ENCODE peak calls at places on chromosomes 1 and 21, in eight cellular contexts. D is CD8-positive, alpha-beta T cell; S is activated CD4-positive, alpha-beta T cell treated with anti-CD3 and anti-CD28 coated beads for 48 hours; W is stimulated activated CD8-positive, alpha-beta memory T cell treated with anti-CD3 and anti-CD28 coated beads, Interleukin-7, amount 100 ng/mL, for 24 hours; X is cardiac muscle cell; L is H7; Z is B cell; B is HFF-Myc. E is an unnamed sample.

GRCh38 chr21:27104749-27105439 is 138.0 kb upstream of the ADAMTS5 start:
- DNase-seq in D (no peak), S (no peak), W (no peak), X (peak; percentile 13), L (no peak), Z (no peak), B (no peak), E (peak; percentile 67)

GRCh38 chr1:205925730-205926129 is 17.5 kb downstream of the SLC26A9 start:
- DNase-seq in D (no peak), S (no peak), W (no peak), X (peak; percentile 78), L (no peak), Z (no peak), B (no peak), E (peak; percentile 90)

GRCh38 chr1:55974714-55975441 is 604.5 kb downstream of the PLPP3 start:
- DNase-seq in D (no peak), S (no peak), W (no peak), X (peak; percentile 89), L (no peak), Z (no peak), B (no peak), E (no peak)

GRCh38 chr1:228394571-228395394 is 11.9 kb downstream of the TRIM11 start:
- DNase-seq in D (no peak), S (no peak), W (no peak), X (no peak), L (peak; percentile 35), Z (no peak), B (no peak), E (no peak)

GRCh38 chr1:99659755-99660210 is 13.9 kb downstream of the PALMD start:
- DNase-seq in D (no peak), S (no peak), W (no peak), X (peak; percentile 27), L (no peak), Z (no peak), B (no peak), E (peak; percentile 99)

GRCh38 chr1:40879487-40880175 is 17.5 kb upstream of the CITED4 start:
- DNase-seq in D (no peak), S (no peak), W (no peak), X (no peak), L (no peak), Z (no peak), B (no peak), E (no peak)

GRCh38 chr1:80931178-80931577 is 869.6 kb upstream of the ADGRL2 start:
- DNase-seq in D (no peak), S (no peak), W (no peak), X (no peak), L (no peak), Z (no peak), B (no peak), E (no peak)

GRCh38 chr21:36160850-36161178 is 4.2 kb downstream of the DOP1B start:
- DNase-seq in D (no peak), S (no peak), W (no peak), X (no peak), L (no peak), Z (no peak), B (no peak), E (no peak)

GRCh38 chr1:107993920-107994319 is 28.9 kb upstream of the VAV3 start:
- DNase-seq in D (no peak), S (no peak), W (no peak), X (peak; percentile 29), L (no peak), Z (no peak), B (no peak), E (no peak)

GRCh38 chr1:34389974-34390373 is 213.3 kb downstream of the C1orf94 start:
- DNase-seq in D (no peak), S (no peak), W (no peak), X (no peak), L (no peak), Z (no peak), B (no peak), E (no peak)

GRCh38 chr1:59427155-59427554 is 130.3 kb downstream of the FGGY start:
- DNase-seq in D (no peak), S (no peak), W (no peak), X (no peak), L (no peak), Z (no peak), B (peak; percentile 69), E (peak; percentile 95)

GRCh38 chr1:24236170-24237045 is 49.3 kb upstream of the IFNLR1 start:
- DNase-seq in D (no peak), S (peak; percentile 78), W (no peak), X (peak; percentile 73), L (peak; percentile 61), Z (no peak), B (no peak), E (peak; percentile 94)

GRCh38 chr1:227949341-227949921 is 1.7 kb upstream of the WNT9A start:
- DNase-seq in D (no peak), S (no peak), W (no peak), X (no peak), L (peak; percentile 40), Z (no peak), B (no peak), E (no peak)

GRCh38 chr21:39353295-39353694 is 4.4 kb upstream of the HMGN1 start:
- DNase-seq in D (no peak), S (no peak), W (no peak), X (peak; percentile 22), L (no peak), Z (no peak), B (no peak), E (no peak)

GRCh38 chr1:26768755-26769154 is 19.0 kb upstream of the PIGV start:
- DNase-seq in D (no peak), S (no peak), W (no peak), X (peak; percentile 84), L (no peak), Z (no peak), B (no peak), E (no peak)

GRCh38 chr1:110630770-110631663 is 24.9 kb upstream of the KCNA2 start:
- DNase-seq in D (peak; percentile 77), S (peak; percentile 89), W (peak; percentile 64), X (peak; percentile 78), L (peak; percentile 79), Z (peak; percentile 83), B (no peak), E (peak; percentile 54)

GRCh38 chr21:31872452-31873274 is at the start of gene HUNK:
- DNase-seq in D (no peak), S (peak; percentile 17), W (no peak), X (peak; percentile 44), L (peak; percentile 91), Z (no peak), B (no peak), E (no peak)

GRCh38 chr1:212166296-212167039 is 118.7 kb upstream of the PPP2R5A start:
- DNase-seq in D (no peak), S (no peak), W (no peak), X (no peak), L (no peak), Z (no peak), B (no peak), E (no peak)

GRCh38 chr21:45750924-45751323 is 107.4 kb downstream of the PCBP3 start:
- DNase-seq in D (no peak), S (no peak), W (no peak), X (no peak), L (no peak), Z (no peak), B (no peak), E (no peak)

GRCh38 chr1:233020441-233020840 is 70.0 kb downstream of the NTPCR start:
- DNase-seq in D (no peak), S (no peak), W (no peak), X (peak; percentile 40), L (no peak), Z (no peak), B (no peak), E (no peak)

GRCh38 chr1:22236900-22237299 is 94.0 kb upstream of the WNT4 start:
- DNase-seq in D (no peak), S (no peak), W (no peak), X (no peak), L (no peak), Z (no peak), B (no peak), E (no peak)

GRCh38 chr21:21806711-21807597 is 808.7 kb downstream of the NCAM2 start:
- DNase-seq in D (no peak), S (no peak), W (no peak), X (no peak), L (no peak), Z (no peak), B (no peak), E (no peak)

GRCh38 chr1:245155186-245156040 is 628 bp downstream of the KIF26B start:
- DNase-seq in D (no peak), S (no peak), W (no peak), X (peak; percentile 38), L (peak; percentile 85), Z (no peak), B (no peak), E (peak; percentile 18)

GRCh38 chr21:25558123-25558522 is 49.2 kb downstream of the MRPL39 start:
- DNase-seq in D (no peak), S (no peak), W (no peak), X (no peak), L (no peak), Z (no peak), B (no peak), E (no peak)

GRCh38 chr1:204885288-204885711 is 14.6 kb downstream of the NFASC start:
- DNase-seq in D (no peak), S (no peak), W (no peak), X (peak; percentile 86), L (no peak), Z (no peak), B (no peak), E (no peak)

GRCh38 chr1:182217071-182217470 is 155.6 kb upstream of the ZNF648 start:
- DNase-seq in D (no peak), S (no peak), W (no peak), X (no peak), L (no peak), Z (no peak), B (no peak), E (peak; percentile 89)

GRCh38 chr1:228005511-228006033 is 1.2 kb upstream of the WNT3A start:
- DNase-seq in D (no peak), S (no peak), W (no peak), X (no peak), L (peak; percentile 68), Z (no peak), B (no peak), E (no peak)

GRCh38 chr1:24970399-24970753 is 40.3 kb upstream of the RUNX3 start:
- DNase-seq in D (no peak), S (no peak), W (no peak), X (peak; percentile 39), L (peak; percentile 79), Z (no peak), B (no peak), E (peak; percentile 66)

GRCh38 chr1:17136145-17136544 is 16.9 kb upstream of the PADI2 start:
- DNase-seq in D (no peak), S (no peak), W (no peak), X (no peak), L (no peak), Z (no peak), B (no peak), E (no peak)

GRCh38 chr1:164640673-164641352 is 81.8 kb downstream of the PBX1 start:
- DNase-seq in D (no peak), S (no peak), W (no peak), X (no peak), L (no peak), Z (no peak), B (no peak), E (no peak)

GRCh38 chr21:28769683-28770082 is 223.0 kb downstream of the LTN1 start:
- DNase-seq in D (no peak), S (peak; percentile 22), W (no peak), X (no peak), L (no peak), Z (no peak), B (no peak), E (peak; percentile 37)

GRCh38 chr1:118928739-118929554 is 59.2 kb downstream of the TBX15 start:
- DNase-seq in D (no peak), S (peak; percentile 2), W (no peak), X (peak; percentile 64), L (peak; percentile 7), Z (no peak), B (peak; percentile 25), E (peak; percentile 27)

GRCh38 chr21:45584786-45585185 is 42.5 kb upstream of the SLC19A1 start:
- DNase-seq in D (no peak), S (no peak), W (no peak), X (no peak), L (peak; percentile 16), Z (no peak), B (no peak), E (no peak)

GRCh38 chr1:66217021-66217420 is 316.9 kb upstream of the SGIP1 start:
- DNase-seq in D (no peak), S (no peak), W (no peak), X (no peak), L (no peak), Z (no peak), B (no peak), E (peak; percentile 50)